ENCODE peak calls at places on chromosome 20, in five cellular contexts. P is left lung, X is neural progenitor cell, A is left ventricle myocardium inferior, G is prostate gland. M is an unnamed sample. For H3K4me1, the result is how much of the 10 kb centered on the place peaks cover.

GRCh38 chr20:17662333-17663039 is 19.6 kb downstream of the RRBP1 start:
- DNase-seq in G (no peak), X (no peak), P (no peak), A (no peak), M (no peak)

GRCh38 chr20:8749986-8750385 is 318.9 kb upstream of the PLCB4 start:
- DNase-seq in A (no peak), P (no peak), G (no peak), X (no peak), M (no peak)

GRCh38 chr20:5919634-5920544 is 30.4 kb downstream of the TRMT6 start:
- DNase-seq in P (no peak), A (no peak), X (no peak), G (no peak), M (no peak)

GRCh38 chr20:38726849-38727601 is 2.7 kb downstream of the SLC32A1 start:
- DNase-seq in X (peak), P (no peak), G (no peak), A (no peak), M (peak)

GRCh38 chr20:57391439-57392129 is 388 bp downstream of the RBM38 start:
- DNase-seq in G (no peak), P (no peak), X (peak), A (no peak), M (no peak)

GRCh38 chr20:14434379-14435136 is 97.1 kb upstream of the FLRT3 start:
- DNase-seq in A (no peak), X (no peak), P (no peak), G (no peak), M (no peak)

GRCh38 chr20:56689318-56689717 is 60.2 kb downstream of the TFAP2C start:
- DNase-seq in G (peak), P (peak), A (no peak), X (no peak), M (no peak)

GRCh38 chr20:20734475-20734948 is 22.1 kb upstream of the RALGAPA2 start:
- DNase-seq in G (no peak), P (no peak), X (peak), A (no peak), M (no peak)

GRCh38 chr20:19599200-19599599 is 158.9 kb upstream of the RIN2 start:
- DNase-seq in P (no peak), G (no peak), X (no peak), A (no peak), M (no peak)

GRCh38 chr20:43533060-43533459 is 25.6 kb downstream of the L3MBTL1 start:
- DNase-seq in G (no peak), X (no peak), P (no peak), A (no peak), M (no peak)

GRCh38 chr20:17995967-17996819 is 27.4 kb downstream of the MGME1 start:
- DNase-seq in G (peak), P (no peak), X (peak), A (no peak), M (peak)

GRCh38 chr20:44069203-44069931 is 117.6 kb downstream of the JPH2 start:
- DNase-seq in A (no peak), G (no peak), X (no peak), P (no peak), M (no peak)

GRCh38 chr20:7903429-7903828 is 36.8 kb downstream of the HAO1 start:
- DNase-seq in A (no peak), X (no peak), P (no peak), G (no peak), M (no peak)

GRCh38 chr20:38231786-38232130 is 28.8 kb downstream of the KIAA1755 start:
- DNase-seq in P (no peak), G (no peak), A (peak), X (no peak), M (peak)

GRCh38 chr20:20084296-20084752 is 32.0 kb downstream of the CFAP61 start:
- DNase-seq in P (no peak), G (no peak), X (no peak), A (peak), M (no peak)

GRCh38 chr20:24425523-24425922 is 43.9 kb upstream of the SYNDIG1 start:
- DNase-seq in X (no peak), A (no peak), G (no peak), P (no peak), M (no peak)

GRCh38 chr20:41411458-41411857 is 44.8 kb upstream of the EMILIN3 start:
- DNase-seq in G (no peak), X (peak), A (no peak), P (no peak), M (no peak)
- TF ChIP-seq CTCF in G (no peak), X (peak), A (peak), P (no peak), M (peak)

GRCh38 chr20:47789081-47789998 is 4.1 kb upstream of the SULF2 start:
- DNase-seq in A (no peak), G (no peak), P (no peak), X (no peak), M (no peak)
- H3K4me1 ChIP-seq in A (under half), G (under half), P (under half), X (under half), M (under half)

GRCh38 chr20:1871807-1872455 is 23.3 kb upstream of the SIRPA start:
- DNase-seq in X (no peak), A (no peak), G (no peak), P (no peak), M (no peak)

GRCh38 chr20:1866834-1867233 is 28.4 kb upstream of the SIRPA start:
- DNase-seq in P (no peak), X (no peak), G (no peak), A (no peak), M (no peak)

GRCh38 chr20:1867495-1868260 is 27.5 kb upstream of the SIRPA start:
- DNase-seq in A (no peak), X (no peak), P (no peak), G (no peak), M (no peak)

GRCh38 chr20:1870792-1871550 is 24.2 kb upstream of the SIRPA start:
- DNase-seq in X (no peak), A (no peak), G (no peak), P (no peak), M (no peak)

GRCh38 chr20:1868856-1869255 is 26.4 kb upstream of the SIRPA start:
- DNase-seq in G (no peak), A (no peak), X (no peak), P (no peak), M (no peak)
- TF ChIP-seq CTCF in G (no peak), A (no peak), X (no peak), P (no peak), M (no peak)

DNA sequence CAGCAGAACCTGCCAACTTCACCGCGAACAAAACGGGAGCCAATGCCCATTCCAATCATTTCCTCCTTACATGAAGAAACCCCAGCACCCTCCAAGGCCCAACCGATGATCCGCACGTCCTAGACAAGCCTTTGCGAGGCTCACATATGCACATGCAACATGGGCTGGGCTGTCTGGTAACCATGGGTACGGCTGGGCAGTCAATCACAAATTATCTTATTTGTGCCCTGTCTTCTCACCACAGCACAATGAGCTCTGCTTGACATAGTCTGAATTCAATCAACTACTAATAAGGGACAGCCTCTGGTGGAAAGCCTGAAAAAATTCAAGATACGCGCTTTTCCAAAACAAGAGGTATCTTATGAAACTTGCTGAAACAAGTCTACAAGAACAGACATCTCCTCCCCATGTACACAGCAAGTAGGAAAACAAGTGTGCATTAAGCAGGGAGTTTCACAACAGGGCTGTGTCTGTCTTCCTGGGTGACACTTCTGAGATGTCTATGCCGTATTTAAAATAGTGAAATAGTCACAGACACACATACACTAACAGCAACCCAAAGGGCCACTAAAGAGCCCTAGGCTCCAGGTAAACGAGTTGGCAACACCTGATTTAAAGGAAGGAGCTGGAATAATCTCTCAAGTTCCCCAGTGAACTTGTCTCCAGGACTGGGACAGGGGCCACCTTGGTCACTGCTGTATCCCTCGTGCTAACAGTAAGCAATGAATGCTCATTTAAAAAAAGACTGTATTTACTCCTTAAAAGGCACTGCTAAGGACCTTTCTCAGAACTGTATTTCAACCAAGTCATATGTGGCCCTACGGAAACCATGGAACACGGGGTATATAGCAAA is 1.5 kb downstream of the DIDO1 start:
- DNase-seq in G (peak), A (no peak), X (no peak), P (no peak), M (peak)
- H3K4me1 ChIP-seq in G (under half), A (half or more), X (under half), P (under half), M (half or more)

GRCh38 chr20:4519530-4519929 is 202.2 kb upstream of the PRND start:
- DNase-seq in G (no peak), A (no peak), X (peak), P (no peak), M (peak)

GRCh38 chr20:4521170-4521968 is 200.3 kb upstream of the PRND start:
- DNase-seq in P (no peak), X (no peak), A (no peak), G (no peak), M (no peak)

GRCh38 chr20:4524792-4525191 is 196.9 kb upstream of the PRND start:
- DNase-seq in G (no peak), X (no peak), P (no peak), A (no peak), M (no peak)

GRCh38 chr20:4522310-4522709 is 199.4 kb upstream of the PRND start:
- DNase-seq in A (no peak), P (no peak), G (no peak), X (no peak), M (no peak)

GRCh38 chr20:4524307-4524706 is 197.4 kb upstream of the PRND start:
- DNase-seq in A (no peak), G (no peak), P (no peak), X (no peak), M (no peak)
- TF ChIP-seq CTCF in A (no peak), G (no peak), P (no peak), X (no peak), M (no peak)

GRCh38 chr20:36470482-36471062 is 70.7 kb upstream of the MYL9 start:
- DNase-seq in P (no peak), X (no peak), G (no peak), A (no peak), M (no peak)

GRCh38 chr20:36469973-36470372 is 71.3 kb upstream of the MYL9 start:
- DNase-seq in A (no peak), X (no peak), G (no peak), P (no peak), M (no peak)

GRCh38 chr20:36473164-36473563 is 68.2 kb upstream of the MYL9 start:
- DNase-seq in P (no peak), A (no peak), G (no peak), X (no peak), M (no peak)

GRCh38 chr20:36472656-36473071 is 68.7 kb upstream of the MYL9 start:
- DNase-seq in P (no peak), G (peak), A (peak), X (peak), M (no peak)

GRCh38 chr20:36471885-36472642 is 69.3 kb upstream of the MYL9 start:
- DNase-seq in P (no peak), G (no peak), X (no peak), A (no peak), M (no peak)
- H3K4me1 ChIP-seq in P (under half), G (under half), X (under half), A (half or more), M (half or more)

GRCh38 chr20:46207783-46208182 is 89.7 kb downstream of the CD40 start:
- DNase-seq in G (no peak), P (no peak), X (no peak), A (no peak), M (no peak)

GRCh38 chr20:46206025-46206424 is 87.9 kb downstream of the CD40 start:
- DNase-seq in P (peak), A (peak), G (no peak), X (no peak), M (peak)

GRCh38 chr20:46204594-46205205 is 86.6 kb downstream of the CD40 start:
- DNase-seq in X (no peak), A (no peak), P (no peak), G (no peak), M (peak)

GRCh38 chr20:46205349-46205748 is 87.2 kb downstream of the CD40 start:
- DNase-seq in X (no peak), G (no peak), P (no peak), A (no peak), M (no peak)

GRCh38 chr20:46207031-46207549 is 89.0 kb downstream of the CD40 start:
- DNase-seq in A (no peak), X (no peak), P (no peak), G (peak), M (peak)
- TF ChIP-seq CTCF in A (no peak), X (no peak), P (no peak), G (no peak), M (no peak)

GRCh38 chr20:62765021-62765420 is 31.3 kb upstream of the MRGBP start:
- DNase-seq in X (no peak), A (no peak), G (no peak), P (no peak), M (no peak)

GRCh38 chr20:62766716-62767115 is 29.6 kb upstream of the MRGBP start:
- DNase-seq in A (no peak), X (no peak), G (peak), P (no peak), M (peak)

GRCh38 chr20:62764156-62764935 is 31.9 kb upstream of the MRGBP start:
- DNase-seq in X (no peak), A (no peak), P (no peak), G (no peak), M (no peak)

GRCh38 chr20:62766071-62766450 is 30.2 kb upstream of the MRGBP start:
- DNase-seq in P (no peak), G (no peak), A (no peak), X (no peak), M (no peak)

GRCh38 chr20:62765432-62766070 is 30.7 kb upstream of the MRGBP start:
- DNase-seq in G (no peak), X (no peak), A (no peak), P (no peak), M (no peak)
- H3K4me1 ChIP-seq in G (under half), X (under half), A (under half), P (under half), M (under half)